ENCODE peak calls at places on chromosomes 5 and 9, in eight cellular contexts. I, Q, H, E, W, B, V and K are unnamed samples.

GRCh38 chr9:117135481-117135880 is 279.4 kb downstream of the ASTN2 start:
- DNase-seq in I (no peak), Q (no peak), H (no peak), E (no peak), W (no peak), B (no peak), V (no peak), K (no peak)

GRCh38 chr5:41433552-41434181 is 76.7 kb downstream of the PLCXD3 start:
- DNase-seq in I (no peak), Q (no peak), H (no peak), E (no peak), W (no peak), B (no peak), V (no peak), K (no peak)

GRCh38 chr5:157460921-157461792 is 1.1 kb downstream of the NIPAL4 start:
- DNase-seq in I (no peak), Q (no peak), H (no peak), E (no peak), W (no peak), B (no peak), V (no peak), K (no peak)

GRCh38 chr5:179160584-179160983 is 100.4 kb downstream of the ZNF354C start:
- DNase-seq in I (no peak), Q (no peak), H (no peak), E (peak), W (no peak), B (no peak), V (no peak), K (no peak)

GRCh38 chr9:132575811-132576210 is 6.6 kb upstream of the BARHL1 start:
- DNase-seq in I (no peak), Q (no peak), H (no peak), E (no peak), W (no peak), B (no peak), V (no peak), K (no peak)

GRCh38 chr9:7402704-7403389 is 396.7 kb downstream of the DMAC1 start:
- DNase-seq in I (no peak), Q (no peak), H (no peak), E (peak), W (no peak), B (no peak), V (no peak), K (no peak)

GRCh38 chr5:82405618-82406199 is 127.6 kb upstream of the RPS23 start:
- DNase-seq in I (no peak), Q (no peak), H (no peak), E (peak), W (no peak), B (no peak), V (no peak), K (no peak)

GRCh38 chr5:135263022-135263668 is 135.9 kb downstream of the MACROH2A1 start:
- DNase-seq in I (no peak), Q (no peak), H (no peak), E (peak), W (peak), B (no peak), V (no peak), K (no peak)

GRCh38 chr9:34636791-34637355 is 714 bp downstream of the SIGMAR1 start:
- DNase-seq in I (no peak), Q (no peak), H (no peak), E (no peak), W (peak), B (no peak), V (no peak), K (no peak)

GRCh38 chr5:138819065-138819464 is 56.1 kb downstream of the LRRTM2 start:
- DNase-seq in I (no peak), Q (no peak), H (no peak), E (no peak), W (no peak), B (no peak), V (no peak), K (no peak)

GRCh38 chr9:128945798-128946501 is 1.5 kb downstream of the DOLK start:
- DNase-seq in I (no peak), Q (no peak), H (no peak), E (no peak), W (no peak), B (no peak), V (no peak), K (no peak)

GRCh38 chr9:26650325-26650724 is 242.3 kb downstream of the CAAP1 start:
- DNase-seq in I (no peak), Q (no peak), H (no peak), E (no peak), W (no peak), B (no peak), V (no peak), K (no peak)

GRCh38 chr9:136494531-136495215 is 11.8 kb upstream of the SEC16A start:
- DNase-seq in I (no peak), Q (no peak), H (no peak), E (no peak), W (no peak), B (peak), V (no peak), K (no peak)

GRCh38 chr5:17808566-17808965 is 174.3 kb downstream of the TAF11L14 start:
- DNase-seq in I (no peak), Q (no peak), H (no peak), E (no peak), W (no peak), B (no peak), V (no peak), K (no peak)

GRCh38 chr5:75048457-75048953 is 3.9 kb downstream of the GCNT4 start:
- DNase-seq in I (no peak), Q (no peak), H (no peak), E (peak), W (no peak), B (no peak), V (no peak), K (no peak)

GRCh38 chr9:93996863-93997262 is 41.7 kb upstream of the BARX1 start:
- DNase-seq in I (no peak), Q (no peak), H (no peak), E (no peak), W (no peak), B (no peak), V (no peak), K (no peak)

GRCh38 chr5:172119921-172120688 is 67.9 kb downstream of the STK10 start:
- DNase-seq in I (no peak), Q (no peak), H (no peak), E (no peak), W (no peak), B (no peak), V (no peak), K (no peak)

GRCh38 chr5:140267201-140267540 is 35.7 kb downstream of the PFDN1 start:
- DNase-seq in I (no peak), Q (no peak), H (no peak), E (no peak), W (no peak), B (no peak), V (no peak), K (no peak)

GRCh38 chr5:218457-219289 is 553 bp downstream of the SDHA start:
- DNase-seq in I (no peak), Q (no peak), H (peak), E (peak), W (no peak), B (no peak), V (peak), K (peak)

GRCh38 chr9:132169672-132170392 is 8.0 kb downstream of the NTNG2 start:
- DNase-seq in I (no peak), Q (peak), H (peak), E (peak), W (peak), B (no peak), V (peak), K (peak)

GRCh38 chr5:54663876-54664275 is 146.3 kb downstream of the SNX18 start:
- DNase-seq in I (no peak), Q (no peak), H (no peak), E (peak), W (no peak), B (no peak), V (peak), K (no peak)

GRCh38 chr5:39031041-39031440 is 43.2 kb downstream of the RICTOR start:
- DNase-seq in I (no peak), Q (no peak), H (no peak), E (no peak), W (no peak), B (no peak), V (no peak), K (no peak)

GRCh38 chr9:109164040-109164439 is 3.0 kb downstream of the FRRS1L start:
- DNase-seq in I (no peak), Q (no peak), H (no peak), E (no peak), W (no peak), B (no peak), V (no peak), K (no peak)

GRCh38 chr5:130912088-130912487 is 253.0 kb downstream of the HINT1 start:
- DNase-seq in I (no peak), Q (no peak), H (no peak), E (peak), W (no peak), B (no peak), V (no peak), K (peak)

GRCh38 chr9:37419204-37419603 is 3.3 kb upstream of the GRHPR start:
- DNase-seq in I (no peak), Q (no peak), H (no peak), E (no peak), W (no peak), B (no peak), V (no peak), K (no peak)

GRCh38 chr5:103232393-103232999 is 26.1 kb upstream of the MACIR start:
- DNase-seq in I (no peak), Q (no peak), H (no peak), E (peak), W (peak), B (peak), V (peak), K (peak)

GRCh38 chr9:29208670-29209069 is 1635.4 kb upstream of the C9orf72 start:
- DNase-seq in I (no peak), Q (no peak), H (no peak), E (no peak), W (no peak), B (no peak), V (no peak), K (no peak)

GRCh38 chr9:129221979-129222635 is 44.0 kb upstream of the IER5L start:
- DNase-seq in I (no peak), Q (no peak), H (no peak), E (no peak), W (no peak), B (no peak), V (no peak), K (no peak)

GRCh38 chr5:10452768-10453331 is 11.2 kb downstream of the ROPN1L start:
- DNase-seq in I (no peak), Q (no peak), H (no peak), E (peak), W (peak), B (peak), V (peak), K (peak)

GRCh38 chr5:165622864-165623536 is 2117.6 kb downstream of the MAT2B start:
- DNase-seq in I (no peak), Q (no peak), H (no peak), E (peak), W (no peak), B (no peak), V (no peak), K (peak)

GRCh38 chr5:95961617-95962474 is at the start of gene ELL2:
- DNase-seq in I (peak), Q (peak), H (peak), E (peak), W (peak), B (peak), V (peak), K (peak)

GRCh38 chr9:6109571-6109970 is 94.1 kb upstream of the RANBP6 start:
- DNase-seq in I (no peak), Q (no peak), H (no peak), E (no peak), W (no peak), B (no peak), V (no peak), K (no peak)

GRCh38 chr5:72018158-72018803 is 89.0 kb upstream of the MAP1B start:
- DNase-seq in I (peak), Q (peak), H (peak), E (peak), W (peak), B (no peak), V (peak), K (peak)